ENCODE peak calls at places on chromosome 22, in four cellular contexts. B is K562, T is stomach, Z is Peyer's patch. S is an unnamed sample.

GRCh38 chr22:27453688-27454087 is 347.9 kb downstream of the MN1 start:
- DNase-seq in Z (no peak), T (no peak), B (no peak), S (no peak)

GRCh38 chr22:36301384-36301828 is 48.5 kb downstream of the APOL1 start:
- DNase-seq in B (peak; percentile 72), T (peak; percentile 83), Z (peak; percentile 85), S (no peak)

GRCh38 chr22:43829448-43829821 is 17.3 kb upstream of the EFCAB6 start:
- DNase-seq in T (no peak), Z (peak; percentile 31), B (no peak), S (no peak)

GRCh38 chr22:38607680-38608079 is 37.7 kb upstream of the DMC1 start:
- DNase-seq in T (no peak), Z (no peak), B (no peak), S (no peak)

GRCh38 chr22:39503590-39503989 is 1.5 kb downstream of the MIEF1 start:
- DNase-seq in B (no peak), T (no peak), Z (no peak), S (no peak)

GRCh38 chr22:48369789-48370507 is 1457.7 kb downstream of the BRD1 start:
- DNase-seq in B (no peak), Z (peak; percentile 64), T (peak; percentile 21), S (no peak)

GRCh38 chr22:22884010-22884887 is 3.4 kb upstream of the IGLL5 start:
- DNase-seq in Z (no peak), T (peak; percentile 53), B (peak; percentile 99), S (peak; percentile 63)

GRCh38 chr22:41478891-41479521 is 10.1 kb downstream of the ACO2 start:
- DNase-seq in Z (no peak), B (no peak), T (no peak), S (no peak)

GRCh38 chr22:37669586-37669985 is 5.8 kb upstream of the LGALS1 start:
- DNase-seq in T (no peak), Z (no peak), B (no peak), S (no peak)

GRCh38 chr22:39959640-39960447 is at the start of gene TMA7B:
- DNase-seq in T (peak; percentile 27), B (peak; percentile 68), Z (no peak), S (peak; percentile 38)

GRCh38 chr22:48316245-48316875 is 1511.3 kb downstream of the BRD1 start:
- DNase-seq in Z (peak; percentile 30), T (peak; percentile 10), B (no peak), S (no peak)

GRCh38 chr22:41732096-41732772 is 32.9 kb downstream of the MEI1 start:
- DNase-seq in Z (no peak), T (no peak), B (no peak), S (no peak)

GRCh38 chr22:44444341-44445306 is 53.4 kb downstream of the RTL6 start:
- DNase-seq in Z (peak; percentile 15), B (no peak), T (no peak), S (no peak)

GRCh38 chr22:48429621-48430020 is 1398.1 kb downstream of the BRD1 start:
- DNase-seq in Z (no peak), T (no peak), B (no peak), S (no peak)

GRCh38 chr22:42151924-42152635 is 21.5 kb upstream of the CYP2D6 start:
- DNase-seq in Z (no peak), T (no peak), B (peak; percentile 18), S (no peak)

GRCh38 chr22:31179345-31179744 is 19.4 kb downstream of the RNF185 start:
- DNase-seq in T (no peak), Z (no peak), B (no peak), S (no peak)

GRCh38 chr22:44026630-44027511 is 2.8 kb downstream of the PARVB start:
- DNase-seq in B (peak; percentile 82), Z (peak; percentile 60), T (peak; percentile 70), S (no peak)

GRCh38 chr22:41565403-41566054 is 4.7 kb downstream of the CSDC2 start:
- DNase-seq in B (peak; percentile 87), Z (peak; percentile 49), T (no peak), S (peak; percentile 61)

GRCh38 chr22:27603111-27603822 is 198.3 kb downstream of the MN1 start:
- DNase-seq in T (no peak), B (no peak), Z (no peak), S (no peak)

GRCh38 chr22:47047321-47048122 is 285.1 kb downstream of the TBC1D22A start:
- DNase-seq in T (no peak), B (no peak), Z (peak; percentile 41), S (no peak)

GRCh38 chr22:29151316-29151715 is 54.4 kb upstream of the EMID1 start:
- DNase-seq in T (peak; percentile 3), Z (no peak), B (no peak), S (no peak)

GRCh38 chr22:38335077-38335476 is 17.8 kb upstream of the CSNK1E start:
- DNase-seq in B (no peak), Z (no peak), T (no peak), S (no peak)

GRCh38 chr22:21755855-21756284 is 20.3 kb upstream of the YPEL1 start:
- DNase-seq in Z (no peak), B (peak; percentile 94), T (no peak), S (peak; percentile 57)

GRCh38 chr22:23219317-23219716 is 39.0 kb downstream of the BCR start:
- DNase-seq in B (no peak), Z (peak; percentile 43), T (no peak), S (no peak)

GRCh38 chr22:44428941-44429615 is 69.0 kb downstream of the RTL6 start:
- DNase-seq in Z (no peak), B (no peak), T (no peak), S (no peak)

GRCh38 chr22:31238057-31238456 is 26.0 kb downstream of the LIMK2 start:
- DNase-seq in T (no peak), B (no peak), Z (no peak), S (no peak)

GRCh38 chr22:30876925-30877553 is 91.5 kb downstream of the MORC2 start:
- DNase-seq in Z (no peak), B (no peak), T (no peak), S (no peak)

GRCh38 chr22:37801946-37802309 is 5.8 kb upstream of the GCAT start:
- DNase-seq in Z (peak; percentile 63), B (peak; percentile 22), T (no peak), S (no peak)

GRCh38 chr22:43888740-43889139 is 3.1 kb downstream of the PNPLA5 start:
- DNase-seq in Z (no peak), B (no peak), T (no peak), S (no peak)

GRCh38 chr22:43008921-43009320 is 6.0 kb downstream of the PACSIN2 start:
- DNase-seq in T (no peak), Z (no peak), B (no peak), S (no peak)

GRCh38 chr22:40043086-40043485 is 48.3 kb downstream of the FAM83F start:
- DNase-seq in B (no peak), Z (no peak), T (no peak), S (no peak)

GRCh38 chr22:44068422-44069191 is 44.5 kb downstream of the PARVB start:
- DNase-seq in T (no peak), Z (no peak), B (no peak), S (no peak)

GRCh38 chr22:30486661-30487115 is 14.9 kb upstream of the SEC14L3 start:
- DNase-seq in T (peak; percentile 76), B (no peak), Z (no peak), S (no peak)

GRCh38 chr22:25940479-25940878 is 198.5 kb downstream of the MYO18B start:
- DNase-seq in Z (no peak), T (no peak), B (no peak), S (no peak)

GRCh38 chr22:46045459-46046298 is 68.7 kb upstream of the WNT7B start:
- DNase-seq in T (peak; percentile 58), Z (peak; percentile 51), B (no peak), S (no peak)

GRCh38 chr22:46044718-46045458 is 67.9 kb upstream of the WNT7B start:
- DNase-seq in B (no peak), Z (peak; percentile 76), T (peak; percentile 50), S (no peak)

GRCh38 chr22:46042786-46043185 is 65.8 kb upstream of the WNT7B start:
- DNase-seq in T (peak; percentile 22), Z (peak; percentile 45), B (no peak), S (no peak)

GRCh38 chr22:46043339-46043738 is 66.4 kb upstream of the WNT7B start:
- DNase-seq in B (no peak), Z (peak; percentile 39), T (peak; percentile 24), S (no peak)

DNA sequence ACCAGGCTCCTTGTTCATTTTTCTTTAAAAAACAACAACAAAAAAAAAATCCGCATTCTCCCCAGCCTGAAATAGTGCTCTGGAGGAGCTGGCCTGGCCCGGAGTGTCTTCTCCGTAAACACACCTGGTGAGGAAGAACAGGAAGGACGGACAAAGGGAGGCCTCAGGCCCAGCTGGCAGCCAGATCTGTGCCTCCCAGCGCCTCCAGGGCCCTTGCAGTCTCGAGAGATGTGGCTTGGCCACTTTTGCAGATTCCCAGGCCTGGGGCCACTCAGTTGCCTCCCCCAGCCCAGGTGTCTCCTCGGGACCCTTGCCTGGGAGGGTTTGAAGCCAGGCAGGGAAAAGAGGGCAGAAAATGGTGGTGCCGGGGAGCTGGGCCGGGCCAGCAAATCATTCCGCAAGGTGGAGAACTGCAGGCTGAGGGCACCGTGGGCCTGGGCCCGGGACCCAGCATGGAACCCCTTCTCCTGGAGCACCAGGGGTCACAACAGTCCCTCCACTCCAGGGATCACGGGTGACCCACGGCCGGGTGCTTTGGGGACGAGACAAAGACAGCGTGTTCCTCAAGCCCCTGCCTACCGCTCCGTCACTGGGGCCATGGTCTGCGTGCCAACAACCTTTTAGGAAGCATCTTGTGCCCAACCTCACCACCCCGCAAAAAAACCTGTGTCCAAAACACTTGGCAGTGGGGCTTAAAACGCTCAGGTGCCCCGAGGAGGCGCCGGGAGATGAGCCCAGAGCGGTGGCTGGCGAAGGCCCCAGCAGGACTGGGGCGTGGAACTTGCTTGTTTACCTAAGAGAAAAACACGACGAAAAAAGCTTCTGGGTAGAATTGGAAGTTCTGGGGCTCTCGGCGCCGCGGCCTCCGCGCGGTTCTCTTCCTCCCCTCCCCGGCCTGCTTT is 67.1 kb upstream of the WNT7B start:
- DNase-seq in B (no peak), T (peak; percentile 54), Z (peak; percentile 72), S (no peak)
- TF ChIP-seq POLR2A in B (no peak), T (no peak), Z (peak; percentile 26), S (no peak)

DNA sequence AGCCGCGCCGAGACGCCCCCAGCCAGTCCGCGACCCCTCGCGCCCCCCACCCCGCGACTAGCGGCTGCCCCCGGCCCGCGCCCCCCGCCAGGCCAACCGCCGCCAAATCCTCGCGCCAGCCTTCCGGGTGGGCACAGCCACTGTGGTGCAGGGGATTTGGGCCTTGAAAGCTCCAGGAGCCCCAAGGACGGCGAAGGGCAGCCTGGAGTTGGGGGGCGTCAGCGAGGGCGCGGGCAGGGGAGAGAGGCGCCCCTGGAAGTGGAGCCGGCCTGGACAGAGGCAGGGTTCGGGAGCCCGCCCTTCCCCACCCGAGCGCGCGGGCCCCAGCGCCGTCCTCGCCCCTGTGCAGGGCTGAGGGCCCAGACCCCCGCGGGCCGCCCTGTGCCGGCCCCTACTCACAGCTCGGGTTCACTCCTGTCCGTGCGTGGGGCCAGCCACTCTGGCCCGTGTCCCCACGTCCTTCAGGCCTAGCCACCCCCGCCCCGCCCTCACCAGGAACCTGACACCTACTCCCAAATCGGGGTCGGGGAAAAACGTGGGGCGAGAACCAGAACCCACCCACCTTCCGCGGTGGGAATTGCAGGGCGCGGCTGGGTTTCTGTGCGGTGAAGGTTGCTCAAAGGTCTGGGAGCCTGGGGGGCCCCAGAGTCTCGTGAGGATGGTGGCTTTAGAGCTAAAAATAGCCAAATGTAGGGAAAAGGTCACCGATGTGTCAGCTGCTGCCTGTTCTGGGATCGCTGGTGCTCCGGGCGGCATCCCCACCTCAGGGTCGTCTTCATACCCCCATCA is at the start of gene CPT1B:
- DNase-seq in T (no peak), B (no peak), Z (peak; percentile 50), S (no peak)
- TF ChIP-seq POLR2A in T (no peak), B (no peak), Z (no peak), S (no peak)

GRCh38 chr22:49687786-49688515 is 139.7 kb downstream of the BRD1 start:
- DNase-seq in B (no peak), T (no peak), Z (no peak), S (no peak)
- TF ChIP-seq POLR2A in B (no peak), T (no peak), Z (no peak), S (no peak)

GRCh38 chr22:17285661-17286060 is 66.4 kb upstream of the ADA2 start:
- DNase-seq in T (no peak), B (no peak), Z (no peak), S (no peak)
- TF ChIP-seq POLR2A in T (no peak), B (no peak), Z (no peak), S (no peak)

S was measured in H54.